ENCODE peak calls at places on chromosomes 5 and 9, in eight cellular contexts. Y is cardiac muscle cell; S is CD4-positive, alpha-beta T cell; O is left ventricle myocardium superior; G is AML-193; F is activated CD4-positive, alpha-beta T cell treated with anti-CD3 and anti-CD28 coated beads for 24 hours; Z is mucosa of descending colon; L is upper lobe of left lung. J is an unnamed sample.

GRCh38 chr5:16135003-16135402 is 44.6 kb downstream of the MARCHF11 start:
- DNase-seq in Y (no peak), S (no peak), O (no peak), G (no peak), F (no peak), Z (no peak), L (no peak), J (no peak)

GRCh38 chr5:97229688-97230285 is 46.7 kb upstream of the RIOK2 start:
- DNase-seq in Y (no peak), S (no peak), O (no peak), G (no peak), F (no peak), Z (no peak), L (no peak), J (no peak)

GRCh38 chr5:54040773-54041172 is 269.6 kb downstream of the ARL15 start:
- DNase-seq in Y (no peak), S (no peak), O (no peak), G (no peak), F (no peak), Z (no peak), L (no peak), J (peak; percentile 25)

GRCh38 chr5:132308701-132309100 is 14.5 kb downstream of the SLC22A4 start:
- DNase-seq in Y (no peak), S (no peak), O (no peak), G (no peak), F (no peak), Z (no peak), L (no peak), J (no peak)

GRCh38 chr9:108787664-108788048 is 68.1 kb downstream of the ACTL7B start:
- DNase-seq in Y (no peak), S (no peak), O (no peak), G (no peak), F (no peak), Z (no peak), L (no peak), J (no peak)

GRCh38 chr5:36658016-36658415 is 51.6 kb downstream of the SLC1A3 start:
- DNase-seq in Y (no peak), S (no peak), O (no peak), G (no peak), F (no peak), Z (no peak), L (no peak), J (no peak)

GRCh38 chr9:132181796-132182521 is 20.1 kb downstream of the NTNG2 start:
- DNase-seq in Y (no peak), S (no peak), O (peak; percentile 67), G (no peak), F (no peak), Z (no peak), L (no peak), J (no peak)

GRCh38 chr9:79257215-79257614 is 314.6 kb upstream of the TLE4 start:
- DNase-seq in Y (no peak), S (no peak), O (no peak), G (no peak), F (no peak), Z (no peak), L (peak; percentile 23), J (no peak)

GRCh38 chr9:117075636-117076035 is 339.2 kb downstream of the ASTN2 start:
- DNase-seq in Y (no peak), S (no peak), O (no peak), G (no peak), F (no peak), Z (no peak), L (no peak), J (no peak)

GRCh38 chr5:61884242-61884855 is 421.7 kb upstream of the KIF2A start:
- DNase-seq in Y (no peak), S (no peak), O (no peak), G (no peak), F (no peak), Z (no peak), L (no peak), J (no peak)